ENCODE peak calls at places on chromosomes 3 and 15, in eight cellular contexts. One of them, this sample, is unnamed.

GRCh38 chr3:99534951-99535704 is 103.3 kb upstream of the COL8A1 start:
- DNase-seq in MCF 10A: peak
- DNase-seq in HFFc6: peak
- DNase-seq in BE2C: no peak
- DNase-seq in AG10803: peak
- DNase-seq in EL: peak
- DNase-seq in choroid plexus epithelial cell: peak
- DNase-seq in right atrium auricular region: no peak
- DNase-seq in this sample: peak

GRCh38 chr3:149506540-149506939 is 32.0 kb downstream of the TM4SF4 start:
- DNase-seq in MCF 10A: no peak
- DNase-seq in HFFc6: peak
- DNase-seq in BE2C: no peak
- DNase-seq in AG10803: peak
- DNase-seq in EL: peak
- DNase-seq in choroid plexus epithelial cell: no peak
- DNase-seq in right atrium auricular region: no peak
- DNase-seq in this sample: peak

GRCh38 chr3:27544372-27544865 is 60.2 kb upstream of the SLC4A7 start:
- DNase-seq in MCF 10A: peak
- DNase-seq in HFFc6: peak
- DNase-seq in BE2C: no peak
- DNase-seq in AG10803: peak
- DNase-seq in EL: peak
- DNase-seq in choroid plexus epithelial cell: peak
- DNase-seq in right atrium auricular region: no peak
- DNase-seq in this sample: peak

GRCh38 chr3:187742351-187743171 is 2.7 kb downstream of the BCL6 start:
- DNase-seq in MCF 10A: peak
- DNase-seq in HFFc6: peak
- DNase-seq in BE2C: no peak
- DNase-seq in AG10803: no peak
- DNase-seq in EL: peak
- DNase-seq in choroid plexus epithelial cell: peak
- DNase-seq in right atrium auricular region: no peak
- DNase-seq in this sample: peak

GRCh38 chr3:132840201-132840700 is 118.0 kb upstream of the NPHP3 start:
- DNase-seq in MCF 10A: no peak
- DNase-seq in HFFc6: no peak
- DNase-seq in BE2C: no peak
- DNase-seq in AG10803: no peak
- DNase-seq in EL: no peak
- DNase-seq in choroid plexus epithelial cell: no peak
- DNase-seq in right atrium auricular region: no peak
- DNase-seq in this sample: no peak

GRCh38 chr3:28556195-28556594 is 207.6 kb upstream of the AZI2 start:
- DNase-seq in MCF 10A: no peak
- DNase-seq in HFFc6: no peak
- DNase-seq in BE2C: no peak
- DNase-seq in AG10803: no peak
- DNase-seq in EL: no peak
- DNase-seq in choroid plexus epithelial cell: no peak
- DNase-seq in right atrium auricular region: no peak
- DNase-seq in this sample: no peak

GRCh38 chr3:89565098-89565497 is 457.7 kb downstream of the EPHA3 start:
- DNase-seq in MCF 10A: peak
- DNase-seq in HFFc6: no peak
- DNase-seq in BE2C: no peak
- DNase-seq in AG10803: no peak
- DNase-seq in EL: no peak
- DNase-seq in choroid plexus epithelial cell: no peak
- DNase-seq in right atrium auricular region: no peak
- DNase-seq in this sample: peak

GRCh38 chr15:101314726-101315125 is 19.7 kb upstream of the SNRPA1 start:
- DNase-seq in MCF 10A: no peak
- DNase-seq in HFFc6: no peak
- DNase-seq in BE2C: no peak
- DNase-seq in AG10803: no peak
- DNase-seq in EL: no peak
- DNase-seq in choroid plexus epithelial cell: no peak
- DNase-seq in right atrium auricular region: no peak
- DNase-seq in this sample: no peak

GRCh38 chr3:10400749-10401495 is 80.0 kb upstream of the SEC13 start:
- DNase-seq in MCF 10A: no peak
- DNase-seq in HFFc6: no peak
- DNase-seq in BE2C: no peak
- DNase-seq in AG10803: no peak
- DNase-seq in EL: no peak
- DNase-seq in choroid plexus epithelial cell: no peak
- DNase-seq in right atrium auricular region: no peak
- DNase-seq in this sample: no peak

GRCh38 chr3:12901631-12902045 is 60.3 kb upstream of the RPL32 start:
- DNase-seq in MCF 10A: no peak
- DNase-seq in HFFc6: no peak
- DNase-seq in BE2C: peak
- DNase-seq in AG10803: no peak
- DNase-seq in EL: no peak
- DNase-seq in choroid plexus epithelial cell: no peak
- DNase-seq in right atrium auricular region: no peak
- DNase-seq in this sample: no peak

GRCh38 chr3:18767756-18768303 is 342.7 kb upstream of the SATB1 start:
- DNase-seq in MCF 10A: no peak
- DNase-seq in HFFc6: no peak
- DNase-seq in BE2C: no peak
- DNase-seq in AG10803: no peak
- DNase-seq in EL: no peak
- DNase-seq in choroid plexus epithelial cell: no peak
- DNase-seq in right atrium auricular region: no peak
- DNase-seq in this sample: no peak

This sample was measured in GM23248.